ENCODE peak calls at places on chromosomes 3 and 15, in four cellular contexts. G is K562, H is WTC11, E is HepG2. I is an unnamed sample.

GRCh38 chr15:80611543-80612080 is 83.5 kb upstream of the ABHD17C start:
- DNase-seq in G (no peak), H (no peak), E (no peak), I (no peak)

GRCh38 chr3:98788651-98789050 is 25.5 kb downstream of the ST3GAL6 start:
- DNase-seq in G (peak; percentile 13), H (no peak), E (no peak), I (no peak)

GRCh38 chr3:172904817-172905479 is 154.4 kb downstream of the ECT2 start:
- DNase-seq in G (no peak), H (no peak), E (no peak), I (no peak)

GRCh38 chr3:15081960-15082664 is 16.8 kb downstream of the RBSN start:
- DNase-seq in G (no peak), H (no peak), E (no peak), I (no peak)

GRCh38 chr3:113697192-113698090 is 999 bp upstream of the USF3 start:
- DNase-seq in G (no peak), H (peak; percentile 24), E (peak; percentile 7), I (peak; percentile 20)

GRCh38 chr3:78177780-78178179 is 1137.9 kb downstream of the ROBO2 start:
- DNase-seq in G (no peak), H (no peak), E (no peak), I (no peak)

GRCh38 chr3:107247116-107247515 is 130.1 kb upstream of the CCDC54 start:
- DNase-seq in G (no peak), H (no peak), E (no peak), I (no peak)

GRCh38 chr15:94704421-94704820 is 473.1 kb downstream of the MCTP2 start:
- DNase-seq in G (no peak), H (no peak), E (no peak), I (no peak)

GRCh38 chr3:62607287-62608029 is 234.1 kb upstream of the FEZF2 start:
- DNase-seq in G (no peak), H (no peak), E (no peak), I (no peak)

GRCh38 chr3:72661115-72661457 is 187.2 kb downstream of the SHQ1 start:
- DNase-seq in G (no peak), H (no peak), E (no peak), I (no peak)

GRCh38 chr15:83356516-83357399 is 72.3 kb upstream of the BNC1 start:
- DNase-seq in G (no peak), H (no peak), E (no peak), I (no peak)

GRCh38 chr3:15797600-15798303 is at the start of gene ANKRD28:
- DNase-seq in G (peak; percentile 59), H (no peak), E (peak; percentile 58), I (peak; percentile 19)

GRCh38 chr15:49865925-49866757 is 245.3 kb downstream of the DTWD1 start:
- DNase-seq in G (no peak), H (no peak), E (no peak), I (no peak)

GRCh38 chr3:134406331-134407246 is 32.3 kb upstream of the AMOTL2 start:
- DNase-seq in G (no peak), H (peak; percentile 79), E (no peak), I (no peak)

GRCh38 chr15:98383571-98383970 is 264.8 kb upstream of the IGF1R start:
- DNase-seq in G (no peak), H (no peak), E (no peak), I (no peak)

GRCh38 chr15:60840703-60841411 is 361.9 kb upstream of the ICE2 start:
- DNase-seq in G (no peak), H (no peak), E (no peak), I (no peak)

GRCh38 chr3:172467170-172467824 is 19.0 kb upstream of the GHSR start:
- DNase-seq in G (no peak), H (no peak), E (no peak), I (no peak)

GRCh38 chr3:59886790-59887189 is 837.0 kb upstream of the CFAP20DC start:
- DNase-seq in G (no peak), H (no peak), E (no peak), I (no peak)

GRCh38 chr3:37773471-37773870 is 88.2 kb upstream of the CTDSPL start:
- DNase-seq in G (no peak), H (no peak), E (no peak), I (no peak)

GRCh38 chr3:37770938-37771918 is 90.5 kb upstream of the CTDSPL start:
- DNase-seq in G (no peak), H (no peak), E (no peak), I (no peak)

GRCh38 chr3:37773925-37774324 is 87.8 kb upstream of the CTDSPL start:
- DNase-seq in G (no peak), H (no peak), E (no peak), I (no peak)

GRCh38 chr3:37770336-37770735 is 91.3 kb upstream of the CTDSPL start:
- DNase-seq in G (no peak), H (no peak), E (no peak), I (no peak)

DNA sequence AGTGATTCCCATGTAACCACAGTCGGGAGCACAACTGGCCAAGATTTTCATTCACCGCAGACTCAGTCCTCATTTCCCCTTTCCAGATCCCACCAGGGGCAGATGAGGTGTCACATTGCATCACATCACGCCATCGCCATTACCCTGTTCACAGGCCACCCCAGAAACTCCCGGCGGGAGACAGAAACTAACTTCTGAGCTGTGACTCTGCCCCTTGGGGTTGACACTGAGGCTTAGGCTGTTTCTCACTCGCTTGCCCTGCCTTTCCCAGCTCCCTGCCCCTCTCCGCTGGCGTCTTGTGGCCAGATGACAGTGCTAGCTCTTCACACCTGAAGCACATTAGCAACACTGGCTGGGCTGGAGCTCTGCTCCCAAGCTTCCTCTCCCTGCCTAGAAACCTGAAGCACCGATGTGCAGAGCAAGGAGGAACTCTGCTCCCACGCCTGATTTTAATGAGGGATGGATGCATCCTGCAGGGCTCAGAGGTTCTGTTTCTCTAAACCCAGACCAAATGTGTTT is 88.8 kb upstream of the CTDSPL start:
- DNase-seq in G (no peak), H (no peak), E (no peak), I (no peak)
- TF ChIP-seq ELF4 in G (no peak), H (no peak), E (no peak), I (no peak)

DNA sequence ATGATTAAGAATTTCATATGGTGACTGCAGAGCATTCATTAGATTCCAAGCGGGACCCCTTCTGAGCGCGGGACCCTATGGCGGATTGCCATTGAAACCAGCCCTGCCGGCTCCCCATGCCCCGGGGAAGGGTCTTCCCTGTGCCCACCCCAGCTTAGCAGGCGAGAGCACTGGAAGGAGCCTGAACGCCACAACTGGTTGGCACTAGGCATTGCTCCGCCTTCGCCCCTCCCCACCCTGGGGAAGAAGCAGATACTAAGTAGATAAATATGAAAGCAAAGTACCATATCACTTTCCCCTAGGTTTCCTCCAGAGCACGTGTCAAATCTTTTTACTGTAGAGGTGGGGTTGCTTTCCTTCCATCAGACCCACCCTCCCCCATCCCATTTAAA is 70.7 kb downstream of the CYP19A1 start:
- DNase-seq in G (no peak), H (peak; percentile 29), E (no peak), I (peak; percentile 14)
- TF ChIP-seq ELF4 in G (no peak), H (no peak), E (no peak), I (no peak)

GRCh38 chr15:69074011-69074842 is 59.7 kb downstream of the NOX5 start:
- DNase-seq in G (no peak), H (peak; percentile 69), E (peak; percentile 20), I (peak; percentile 72)
- TF ChIP-seq ELF4 in G (no peak), H (no peak), E (no peak), I (peak; percentile 45)

DNA sequence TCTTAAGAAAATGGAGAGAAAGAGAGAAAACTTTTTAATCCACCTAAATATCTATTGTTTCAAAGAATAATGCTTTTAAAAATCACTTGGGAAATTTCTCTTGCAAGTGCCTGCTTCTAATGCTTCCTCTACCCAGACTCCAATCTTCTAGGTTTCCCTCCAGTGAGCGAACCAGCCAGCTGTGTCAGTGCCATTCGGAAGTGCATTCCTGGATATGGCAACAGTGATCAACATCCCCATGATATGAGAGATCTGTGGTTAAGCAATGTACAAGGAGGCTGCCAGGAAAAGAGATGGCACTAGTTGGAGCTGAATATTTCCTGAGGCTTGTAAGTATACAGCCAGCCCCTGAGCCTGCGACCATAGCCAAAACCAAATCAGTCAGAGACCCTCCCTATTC is 53.3 kb upstream of the KCNMB2 start:
- DNase-seq in G (no peak), H (no peak), E (no peak), I (no peak)
- TF ChIP-seq ELF4 in G (no peak), H (no peak), E (no peak), I (no peak)

DNA sequence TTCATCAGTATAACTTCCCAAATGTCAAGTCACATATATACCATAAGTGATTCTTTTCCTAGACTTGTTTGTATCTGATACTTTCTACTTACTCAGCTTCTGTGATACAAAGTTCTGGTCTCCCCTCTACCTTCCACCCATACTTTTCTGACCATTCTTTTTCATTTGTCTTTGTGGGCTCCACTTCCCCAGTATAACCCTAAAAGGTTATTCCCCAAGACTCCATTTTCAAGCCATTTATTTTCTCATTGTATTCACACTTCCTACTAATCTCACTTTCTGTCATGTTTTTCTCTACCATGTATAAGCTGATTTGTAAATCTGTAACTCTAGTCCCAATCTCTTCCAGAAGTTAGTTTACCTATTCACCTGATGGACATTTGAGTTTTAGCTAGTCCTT is 34.0 kb downstream of the IQCB1 start:
- DNase-seq in G (no peak), H (no peak), E (no peak), I (no peak)
- TF ChIP-seq ELF4 in G (no peak), H (no peak), E (no peak), I (no peak)